ENCODE peak calls at places on chromosome 1, in six cellular contexts. V, X, R, S, Y and W are unnamed samples.
A peak's percentile ranks its signal among the peaks of the same experiment; 100 is the strongest.

GRCh38 chr1:109482796-109483638 is 688 bp upstream of the ATXN7L2 start:
- DNase-seq in V (no peak), X (peak; percentile 76), R (no peak), S (no peak), Y (no peak), W (no peak)

GRCh38 chr1:197156692-197157091 is 10.2 kb upstream of the ASPM start:
- DNase-seq in V (no peak), X (no peak), R (no peak), S (no peak), Y (no peak), W (no peak)

GRCh38 chr1:203090667-203091320 is 5.0 kb upstream of the MYOG start:
- DNase-seq in V (no peak), X (no peak), R (no peak), S (no peak), Y (no peak), W (no peak)

GRCh38 chr1:167616521-167616920 is 13.5 kb upstream of the RCSD1 start:
- DNase-seq in V (no peak), X (no peak), R (no peak), S (no peak), Y (no peak), W (no peak)

GRCh38 chr1:11067716-11068495 is 8.1 kb upstream of the SRM start:
- DNase-seq in V (no peak), X (no peak), R (no peak), S (no peak), Y (no peak), W (no peak)

GRCh38 chr1:15337656-15338402 is 71.9 kb upstream of the EFHD2 start:
- DNase-seq in V (no peak), X (no peak), R (no peak), S (no peak), Y (no peak), W (no peak)

GRCh38 chr1:90007979-90008404 is 13.1 kb downstream of the ZNF326 start:
- DNase-seq in V (no peak), X (no peak), R (no peak), S (no peak), Y (no peak), W (no peak)

GRCh38 chr1:197924516-197925123 is 7.4 kb downstream of the LHX9 start:
- DNase-seq in V (no peak), X (peak; percentile 61), R (no peak), S (no peak), Y (peak; percentile 53), W (no peak)

GRCh38 chr1:207750901-207751300 is 953 bp upstream of the CD46 start:
- DNase-seq in V (no peak), X (no peak), R (no peak), S (no peak), Y (no peak), W (no peak)
- TF ChIP-seq POLR2A in V (no peak), X (no peak), R (no peak), S (no peak), Y (no peak), W (no peak)

GRCh38 chr1:58367217-58367616 is 179.3 kb downstream of the OMA1 start:
- DNase-seq in V (no peak), X (no peak), R (no peak), S (no peak), Y (no peak), W (no peak)

GRCh38 chr1:58361134-58361533 is 185.4 kb downstream of the OMA1 start:
- DNase-seq in V (no peak), X (no peak), R (no peak), S (no peak), Y (no peak), W (no peak)

GRCh38 chr1:58365328-58365727 is 181.2 kb downstream of the OMA1 start:
- DNase-seq in V (no peak), X (no peak), R (no peak), S (no peak), Y (no peak), W (no peak)

GRCh38 chr1:58358311-58358710 is 188.2 kb downstream of the OMA1 start:
- DNase-seq in V (no peak), X (no peak), R (no peak), S (no peak), Y (peak; percentile 12), W (no peak)

DNA sequence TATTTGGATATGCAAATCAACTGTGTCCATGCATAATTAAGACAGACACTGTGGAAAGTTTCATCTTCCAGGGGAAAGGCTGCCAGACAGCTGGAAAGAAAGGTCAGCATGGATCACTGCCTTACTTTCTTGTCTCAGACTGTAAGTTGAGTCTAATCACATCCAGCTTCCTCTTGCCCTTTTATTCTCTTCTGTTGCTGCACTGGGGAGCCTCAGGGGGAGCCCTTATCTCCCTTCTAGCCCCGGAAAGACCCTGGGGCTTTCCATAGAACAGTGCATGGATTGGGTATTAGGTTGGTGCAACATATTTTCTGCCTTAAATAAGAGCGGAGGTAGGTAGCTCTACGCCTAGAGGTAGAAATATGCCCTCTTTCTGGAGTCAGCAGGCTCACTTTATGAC is 182.9 kb downstream of the OMA1 start:
- DNase-seq in V (no peak), X (no peak), R (no peak), S (no peak), Y (no peak), W (peak; percentile 1)
- TF ChIP-seq TAF1 in V (no peak), X (no peak), R (no peak), S (no peak), Y (no peak), W (no peak)

GRCh38 chr1:228393268-228393699 is 13.4 kb downstream of the TRIM11 start:
- DNase-seq in V (no peak), X (no peak), R (no peak), S (no peak), Y (peak; percentile 16), W (no peak)
- TF ChIP-seq POLR2AphosphoS5 in V (no peak), X (no peak), R (no peak), S (no peak), Y (no peak), W (no peak)

DNA sequence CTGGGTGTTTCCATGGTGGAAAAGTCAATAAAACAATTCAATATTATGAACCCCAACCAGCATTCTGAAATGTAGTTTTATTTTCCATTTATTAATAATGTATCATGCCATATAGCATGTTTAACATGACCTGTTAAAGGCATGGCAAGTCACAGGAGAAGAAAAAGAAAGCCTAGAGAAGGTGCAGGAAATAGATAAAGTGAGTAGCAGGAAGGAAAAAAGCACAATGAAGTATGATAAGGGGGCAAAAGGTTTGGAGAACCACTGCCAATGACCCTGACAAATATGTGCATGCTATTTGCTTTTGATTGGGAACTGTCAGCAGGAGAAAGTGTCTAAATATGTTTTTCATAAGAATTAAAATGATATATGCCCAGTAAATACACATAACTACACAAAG is 85.6 kb downstream of the HMCN1 start:
- DNase-seq in V (no peak), X (no peak), R (no peak), S (no peak), Y (no peak), W (no peak)
- TF ChIP-seq POLR2A in V (no peak), X (no peak), R (no peak), S (no peak), Y (no peak), W (no peak)

GRCh38 chr1:172976222-172977041 is 74.3 kb downstream of the TNFSF18 start:
- DNase-seq in V (no peak), X (no peak), R (no peak), S (no peak), Y (peak; percentile 87), W (no peak)
- TF ChIP-seq TAF1 in V (no peak), X (no peak), R (no peak), S (no peak), Y (no peak), W (no peak)

DNA sequence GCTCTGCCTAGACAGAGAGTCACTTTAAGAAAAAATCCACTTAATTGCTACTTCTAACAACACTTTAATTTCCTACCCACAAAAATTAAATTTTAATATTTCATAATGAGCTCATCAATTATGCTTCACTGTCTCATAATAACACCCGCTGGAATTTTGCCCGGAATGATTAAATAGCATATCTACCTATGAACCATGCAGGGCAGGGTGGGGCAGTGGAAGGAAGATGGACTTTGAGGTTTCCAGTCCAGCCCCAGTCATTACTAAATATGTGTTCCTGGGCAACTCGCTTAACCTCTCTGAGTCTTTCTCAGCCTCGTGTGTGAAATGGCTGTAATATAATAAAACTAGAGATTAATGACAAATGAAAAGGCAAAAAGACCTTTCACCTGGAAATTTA is 32.8 kb upstream of the SLC45A1 start:
- DNase-seq in V (no peak), X (no peak), R (no peak), S (no peak), Y (no peak), W (no peak)
- TF ChIP-seq POLR2AphosphoS5 in V (no peak), X (no peak), R (no peak), S (no peak), Y (no peak), W (no peak)

GRCh38 chr1:47437518-47438320 is at the start of gene FOXD2:
- DNase-seq in V (peak; percentile 98), X (peak; percentile 97), R (peak; percentile 59), S (peak; percentile 61), Y (peak; percentile 73), W (peak; percentile 97)
- TF ChIP-seq POLR2A in V (no peak), X (no peak), R (peak; percentile 70), S (no peak), Y (peak; percentile 30), W (peak; percentile 50)

DNA sequence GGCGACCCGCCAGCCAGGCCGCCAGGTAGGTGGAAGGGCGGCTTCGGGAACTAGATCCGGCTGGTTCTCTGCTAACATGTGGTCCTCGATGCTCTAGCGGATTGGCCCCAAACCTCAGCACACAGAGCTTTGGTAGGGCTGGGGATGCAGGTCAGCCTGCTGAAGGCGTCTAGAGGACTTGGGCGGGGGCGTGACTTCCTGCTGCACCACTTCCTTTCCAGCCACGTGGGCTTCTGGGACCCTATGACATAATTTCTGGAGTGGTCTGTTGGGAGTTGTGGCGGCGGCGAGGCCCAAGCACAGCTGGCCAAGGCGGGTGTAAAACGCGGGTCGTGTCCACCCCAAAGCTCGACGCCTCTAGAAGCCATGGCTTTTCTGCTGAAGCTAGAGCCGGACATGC is 124.5 kb downstream of the ATF6 start:
- DNase-seq in V (no peak), X (no peak), R (no peak), S (no peak), Y (no peak), W (no peak)
- TF ChIP-seq TAF1 in V (no peak), X (no peak), R (no peak), S (no peak), Y (no peak), W (no peak)